ENCODE peak calls at places on chromosomes 7 and 10, in ten cellular contexts. W, S, Z, M, K, O, R, A, U and Y are unnamed samples.

GRCh38 chr7:154096-154835 is 38.1 kb upstream of the FAM20C start:
- DNase-seq in R (no peak), W (no peak), S (no peak), Z (no peak), U (no peak), M (no peak), O (no peak), A (peak), K (no peak), Y (no peak)

GRCh38 chr7:17532861-17533404 is 234.5 kb downstream of the AHR start:
- DNase-seq in K (no peak), M (peak), Z (no peak), S (peak), A (no peak), R (no peak), W (no peak), O (no peak), U (peak), Y (no peak)

GRCh38 chr10:44967596-44967995 is 8.0 kb downstream of the RASSF4 start:
- DNase-seq in K (no peak), W (no peak), O (no peak), S (no peak), R (no peak), U (no peak), A (no peak), Z (no peak), M (no peak), Y (no peak)

GRCh38 chr7:50655490-50655889 is 90.3 kb upstream of the DDC start:
- DNase-seq in S (no peak), K (no peak), R (no peak), W (no peak), O (no peak), A (no peak), M (no peak), Z (no peak), U (no peak), Y (no peak)

GRCh38 chr10:110684800-110685446 is 40.8 kb downstream of the RBM20 start:
- DNase-seq in M (no peak), A (no peak), Z (peak), U (peak), S (no peak), W (peak), O (no peak), K (no peak), R (no peak), Y (no peak)

GRCh38 chr7:115005942-115006341 is 84.0 kb downstream of the MDFIC start:
- DNase-seq in S (no peak), A (no peak), W (no peak), Z (no peak), M (peak), U (no peak), R (no peak), O (no peak), K (no peak), Y (no peak)

GRCh38 chr10:133359972-133360610 is 2.3 kb upstream of the FUOM start:
- DNase-seq in K (peak), O (no peak), W (no peak), U (no peak), S (no peak), A (no peak), Z (no peak), M (peak), R (no peak), Y (no peak)

GRCh38 chr10:121978511-121978910 is 3.5 kb upstream of the NSMCE4A start:
- DNase-seq in U (no peak), Z (no peak), K (no peak), A (no peak), M (no peak), S (no peak), W (no peak), O (no peak), R (no peak), Y (no peak)

GRCh38 chr10:63681965-63682704 is 160.9 kb downstream of the REEP3 start:
- DNase-seq in W (no peak), K (no peak), A (no peak), R (no peak), O (no peak), S (peak), M (peak), Z (peak), U (peak), Y (no peak)

GRCh38 chr7:46932656-46933424 is 649.1 kb downstream of the TNS3 start:
- DNase-seq in R (no peak), K (no peak), A (no peak), S (peak), M (peak), Z (peak), O (no peak), W (no peak), U (peak), Y (no peak)

GRCh38 chr7:45710271-45711160 is 136.3 kb downstream of the ADCY1 start:
- DNase-seq in A (peak), R (no peak), K (no peak), Z (no peak), M (no peak), U (no peak), S (no peak), W (no peak), O (no peak), Y (no peak)

GRCh38 chr10:105986896-105987638 is 1177.4 kb downstream of the SORCS1 start:
- DNase-seq in Z (no peak), R (no peak), M (no peak), U (no peak), A (no peak), S (no peak), K (no peak), W (no peak), O (no peak), Y (no peak)

GRCh38 chr7:111384065-111384891 is 178.0 kb downstream of the IMMP2L start:
- DNase-seq in Z (no peak), O (no peak), S (peak), A (no peak), R (no peak), U (peak), K (no peak), M (no peak), W (no peak), Y (no peak)

GRCh38 chr10:77350711-77351119 is 286.9 kb downstream of the KCNMA1 start:
- DNase-seq in R (no peak), S (peak), Z (peak), U (peak), A (no peak), M (peak), W (peak), O (no peak), K (peak), Y (peak)

GRCh38 chr10:48608926-48609325 is 4.1 kb upstream of the ARHGAP22 start:
- DNase-seq in Z (no peak), R (no peak), A (no peak), W (no peak), K (no peak), O (no peak), S (no peak), U (no peak), M (no peak), Y (no peak)

GRCh38 chr7:116417593-116418345 is 81.8 kb upstream of the CAV2 start:
- DNase-seq in M (no peak), A (no peak), U (peak), Z (no peak), K (peak), R (no peak), O (no peak), W (no peak), S (no peak), Y (no peak)

GRCh38 chr10:1291178-1292090 is 235.2 kb downstream of the WDR37 start:
- DNase-seq in O (no peak), S (no peak), Z (no peak), W (no peak), R (no peak), U (no peak), A (no peak), M (no peak), K (no peak), Y (no peak)

GRCh38 chr10:101284171-101285092 is 55.2 kb upstream of the LBX1 start:
- DNase-seq in S (no peak), U (no peak), W (no peak), R (no peak), K (no peak), O (no peak), Z (no peak), M (no peak), A (peak), Y (peak)
- H3K4me3 ChIP-seq in S (no peak), U (no peak), W (peak), R (no peak), K (no peak), O (no peak), Z (no peak), M (no peak), A (peak), Y (peak)

GRCh38 chr7:136957391-136957790 is 88.9 kb downstream of the CHRM2 start:
- DNase-seq in K (no peak), U (peak), Z (no peak), O (no peak), M (no peak), A (no peak), S (no peak), W (no peak), R (no peak), Y (no peak)

GRCh38 chr7:136953386-136953785 is 84.9 kb downstream of the CHRM2 start:
- DNase-seq in R (no peak), W (no peak), K (no peak), A (no peak), M (no peak), U (peak), Z (peak), O (no peak), S (no peak), Y (no peak)

GRCh38 chr7:136956671-136957070 is 88.2 kb downstream of the CHRM2 start:
- DNase-seq in U (peak), O (no peak), Z (no peak), M (no peak), K (no peak), A (no peak), R (no peak), S (no peak), W (no peak), Y (no peak)

GRCh38 chr7:136958016-136958415 is 89.6 kb downstream of the CHRM2 start:
- DNase-seq in U (peak), M (no peak), W (no peak), S (no peak), K (no peak), A (no peak), O (no peak), R (no peak), Z (no peak), Y (no peak)

GRCh38 chr7:136956232-136956631 is 87.8 kb downstream of the CHRM2 start:
- DNase-seq in W (no peak), U (peak), O (no peak), R (no peak), M (no peak), S (peak), Z (peak), A (no peak), K (no peak), Y (no peak)
- TF ChIP-seq CTCF in W (no peak), U (no peak), O (no peak), R (no peak), M (no peak), S (no peak), Z (no peak), A (no peak), K (no peak), Y (no peak)

DNA sequence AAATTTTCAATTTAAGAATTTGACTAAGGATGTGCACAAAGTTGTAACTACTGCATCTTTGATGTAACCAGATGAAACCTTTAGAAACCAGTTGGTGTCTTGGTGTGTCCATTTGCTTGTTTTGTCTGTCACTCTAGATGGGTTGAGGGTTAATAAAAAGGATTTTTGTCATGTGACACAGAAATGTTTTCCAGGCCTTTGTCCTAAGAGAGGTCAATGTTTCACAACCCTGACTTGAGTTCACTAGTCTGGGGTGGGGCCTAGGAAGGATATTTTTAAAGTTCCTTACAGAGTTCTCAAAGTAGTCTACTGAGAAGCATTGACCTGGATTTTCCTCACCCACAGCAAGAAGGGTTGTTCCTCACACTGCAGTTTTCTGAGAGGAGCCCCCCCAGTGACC is 90.3 kb downstream of the HERPUD2 start:
- DNase-seq in K (no peak), O (no peak), M (no peak), Z (no peak), U (no peak), A (no peak), S (no peak), W (no peak), R (no peak), Y (no peak)
- H3K4me3 ChIP-seq in K (no peak), O (no peak), M (no peak), Z (no peak), U (no peak), A (no peak), S (no peak), W (no peak), R (no peak), Y (no peak)

DNA sequence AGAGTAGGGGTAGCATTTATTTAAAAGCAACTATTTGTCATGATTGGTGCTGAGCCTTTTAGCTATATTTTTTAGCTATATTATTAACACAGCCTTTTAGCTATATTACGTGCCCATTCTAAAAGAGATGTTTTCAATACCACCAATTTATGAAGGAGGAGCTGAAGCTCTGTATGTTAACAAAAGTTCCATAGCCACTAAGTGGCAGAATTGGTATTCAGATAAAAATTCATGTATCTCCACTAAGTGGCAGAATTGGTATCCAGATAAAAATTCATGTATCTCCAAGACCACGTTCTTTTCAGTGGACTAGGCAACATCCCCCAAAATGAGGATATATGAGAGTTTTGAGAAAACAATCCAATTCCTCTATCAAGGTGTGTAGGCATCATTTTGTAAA is 268.6 kb downstream of the HGF start:
- DNase-seq in S (peak), R (no peak), A (no peak), O (no peak), M (no peak), W (no peak), U (peak), K (no peak), Z (no peak), Y (no peak)
- TF ChIP-seq CTCF in S (no peak), R (peak), A (peak), O (no peak), M (no peak), W (no peak), U (no peak), K (no peak), Z (peak), Y (no peak)

GRCh38 chr10:117216028-117216427 is 18.7 kb downstream of the KCNK18 start:
- DNase-seq in O (no peak), R (no peak), M (no peak), U (no peak), S (no peak), Z (no peak), W (no peak), A (no peak), K (no peak), Y (no peak)
- H3K4me3 ChIP-seq in O (no peak), R (no peak), M (no peak), U (no peak), S (no peak), Z (peak), W (no peak), A (no peak), K (no peak), Y (peak)

DNA sequence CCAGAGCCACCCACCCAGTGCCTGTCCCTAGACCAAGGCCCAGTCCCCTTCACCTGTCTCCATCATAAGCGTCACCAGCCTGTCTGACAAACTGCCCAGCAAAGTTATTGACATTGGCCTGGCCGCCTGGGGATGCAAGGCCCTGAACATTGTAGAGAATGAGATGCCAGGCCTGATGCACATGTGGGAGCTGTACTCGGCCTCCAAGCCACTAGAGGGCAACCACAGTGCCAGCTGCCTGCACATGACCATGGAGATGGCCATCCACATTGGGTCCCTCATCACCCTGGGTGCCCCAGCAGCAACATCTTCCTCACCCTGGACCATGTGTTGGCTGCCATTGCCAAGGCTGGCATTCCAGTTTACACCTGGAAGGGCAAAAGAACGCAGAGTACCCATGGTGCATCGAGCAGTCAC is 63.7 kb upstream of the ANTXRL start:
- DNase-seq in R (no peak), S (no peak), A (no peak), M (no peak), Z (no peak), K (peak), W (no peak), O (no peak), U (no peak), Y (no peak)
- TF ChIP-seq CTCF in R (no peak), S (no peak), A (no peak), M (no peak), Z (no peak), K (peak), W (no peak), O (no peak), U (no peak), Y (peak)